ENCODE peak calls at places on chromosome 22, in seven cellular contexts. T, B, Q, J, N, X and H are unnamed samples. For H3K4me1, the result is how much of the 10 kb centered on the place peaks cover.

GRCh38 chr22:19147193-19147780 is 2.8 kb downstream of the GSC2 start:
- DNase-seq in T (no peak), N (no peak), Q (no peak), J (no peak), B (no peak), X (peak), H (no peak)

GRCh38 chr22:43066134-43066533 is 23.1 kb downstream of the TTLL1 start:
- DNase-seq in T (no peak), J (no peak), B (no peak), Q (no peak), X (no peak), N (no peak), H (no peak)

GRCh38 chr22:43905681-43906080 is 13.9 kb upstream of the PNPLA5 start:
- DNase-seq in B (no peak), X (no peak), Q (no peak), T (no peak), J (no peak), N (no peak), H (no peak)

GRCh38 chr22:23180893-23181762 is 819 bp downstream of the BCR start:
- DNase-seq in T (no peak), J (peak), N (no peak), B (no peak), X (no peak), Q (peak), H (no peak)

GRCh38 chr22:19661156-19661555 is 53.1 kb upstream of the SEPTIN5 start:
- DNase-seq in B (no peak), T (no peak), X (no peak), J (no peak), N (no peak), Q (no peak), H (no peak)

GRCh38 chr22:31611065-31611760 is 50.8 kb downstream of the PISD start:
- DNase-seq in Q (no peak), X (no peak), T (no peak), J (no peak), B (peak), N (no peak), H (no peak)

GRCh38 chr22:25062378-25063095 is 110.0 kb downstream of the KIAA1671 start:
- DNase-seq in T (no peak), X (no peak), N (no peak), B (no peak), Q (peak), J (no peak), H (no peak)

GRCh38 chr22:31229402-31230140 is 17.5 kb downstream of the LIMK2 start:
- DNase-seq in N (no peak), X (no peak), T (no peak), B (peak), Q (peak), J (peak), H (no peak)

GRCh38 chr22:50396751-50397370 is 53.7 kb downstream of the PPP6R2 start:
- DNase-seq in J (no peak), Q (peak), X (no peak), B (no peak), N (no peak), T (no peak), H (peak)

GRCh38 chr22:45064313-45065268 is 54.8 kb upstream of the PHF21B start:
- DNase-seq in T (no peak), N (no peak), J (no peak), B (peak), Q (no peak), X (no peak), H (no peak)

GRCh38 chr22:43554694-43555365 is 143.0 kb downstream of the MPPED1 start:
- DNase-seq in Q (no peak), T (no peak), N (no peak), X (no peak), J (no peak), B (no peak), H (no peak)

GRCh38 chr22:19086944-19087343 is 35.3 kb downstream of the DGCR2 start:
- DNase-seq in Q (no peak), N (no peak), J (no peak), T (no peak), B (peak), X (no peak), H (no peak)

GRCh38 chr22:44127353-44127752 is 53.4 kb upstream of the PARVG start:
- DNase-seq in X (peak), Q (no peak), N (no peak), T (no peak), B (peak), J (no peak), H (no peak)

GRCh38 chr22:42066133-42066761 is 4.4 kb downstream of the NAGA start:
- DNase-seq in B (no peak), T (no peak), J (no peak), X (no peak), N (no peak), Q (no peak), H (no peak)

GRCh38 chr22:31637375-31637937 is 24.6 kb downstream of the PISD start:
- DNase-seq in T (no peak), Q (no peak), N (no peak), X (no peak), B (no peak), J (no peak), H (no peak)

GRCh38 chr22:49214976-49215375 is 612.7 kb downstream of the BRD1 start:
- DNase-seq in B (no peak), T (no peak), X (peak), N (peak), Q (no peak), J (no peak), H (no peak)

GRCh38 chr22:23280356-23281052 is 100.2 kb downstream of the BCR start:
- DNase-seq in X (no peak), N (no peak), J (no peak), B (no peak), T (no peak), Q (no peak), H (no peak)

GRCh38 chr22:17121235-17122195 is at the start of gene TMEM121B:
- DNase-seq in B (peak), T (peak), Q (peak), J (peak), X (peak), N (peak), H (peak)

GRCh38 chr22:50570861-50571260 is 7.4 kb downstream of the CPT1B start:
- DNase-seq in X (no peak), T (no peak), J (no peak), B (no peak), Q (no peak), N (no peak), H (no peak)

GRCh38 chr22:43136801-43137200 is 6.4 kb downstream of the MCAT start:
- DNase-seq in N (no peak), T (no peak), B (no peak), Q (no peak), J (no peak), X (no peak), H (no peak)

GRCh38 chr22:20440637-20441591 is 3.3 kb upstream of the SCARF2 start:
- DNase-seq in J (no peak), B (no peak), Q (no peak), X (peak), N (no peak), T (no peak), H (no peak)

GRCh38 chr22:30919973-30920372 is 48.6 kb downstream of the MORC2 start:
- DNase-seq in N (no peak), Q (no peak), X (no peak), T (no peak), J (no peak), B (no peak), H (no peak)

GRCh38 chr22:49992921-49993648 is 19.5 kb downstream of the IL17REL start:
- DNase-seq in Q (peak), B (peak), X (peak), T (no peak), N (peak), J (peak), H (peak)

GRCh38 chr22:39997421-39997820 is 2.7 kb downstream of the FAM83F start:
- DNase-seq in X (no peak), T (no peak), B (no peak), Q (no peak), N (no peak), J (no peak), H (no peak)

GRCh38 chr22:40000171-40000570 is 5.4 kb downstream of the FAM83F start:
- DNase-seq in N (no peak), J (no peak), Q (no peak), T (no peak), B (no peak), X (no peak), H (no peak)

GRCh38 chr22:39999144-39999757 is 4.5 kb downstream of the FAM83F start:
- DNase-seq in N (no peak), J (peak), T (no peak), Q (peak), X (no peak), B (peak), H (peak)

GRCh38 chr22:39996732-39997131 is 2.0 kb downstream of the FAM83F start:
- DNase-seq in N (no peak), X (no peak), J (no peak), B (no peak), T (no peak), Q (peak), H (no peak)

GRCh38 chr22:39997939-39998726 is 3.4 kb downstream of the FAM83F start:
- DNase-seq in Q (peak), B (peak), J (peak), X (no peak), N (peak), T (peak), H (peak)
- H3K4me1 ChIP-seq in Q (under half), B (under half), J (half or more), X (under half), N (under half), T (under half), H (half or more)

GRCh38 chr22:46638601-46639431 is 18.6 kb downstream of the GRAMD4 start:
- DNase-seq in B (peak), Q (peak), T (no peak), N (no peak), X (peak), J (peak), H (peak)
- H3K4me1 ChIP-seq in B (under half), Q (under half), T (under half), N (under half), X (under half), J (under half), H (under half)

GRCh38 chr22:21738081-21738480 is 2.5 kb upstream of the YPEL1 start:
- DNase-seq in B (no peak), Q (no peak), J (no peak), N (no peak), X (no peak), T (no peak), H (no peak)
- H3K4me1 ChIP-seq in B (under half), Q (under half), J (under half), N (under half), X (under half), T (under half), H (under half)

GRCh38 chr22:29341849-29342127 is 26.3 kb upstream of the RASL10A start:
- DNase-seq in T (no peak), Q (no peak), B (no peak), J (no peak), N (no peak), X (no peak), H (no peak)
- H3K4me1 ChIP-seq in T (under half), Q (under half), B (under half), J (under half), N (under half), X (under half), H (under half)

GRCh38 chr22:38315801-38316339 is 1.4 kb downstream of the CSNK1E start:
- DNase-seq in X (no peak), T (no peak), Q (peak), J (no peak), B (peak), N (no peak), H (no peak)

GRCh38 chr22:38314992-38315800 is 2.0 kb downstream of the CSNK1E start:
- DNase-seq in T (no peak), X (no peak), B (peak), N (no peak), Q (peak), J (peak), H (no peak)

GRCh38 chr22:38317995-38318715 is 922 bp upstream of the CSNK1E start:
- DNase-seq in X (peak), N (no peak), T (no peak), J (peak), B (peak), Q (peak), H (peak)

GRCh38 chr22:38317237-38317994 is at the start of gene CSNK1E:
- DNase-seq in Q (peak), B (peak), N (peak), J (peak), X (peak), T (no peak), H (peak)

GRCh38 chr22:38316340-38317236 is 645 bp downstream of the CSNK1E start:
- DNase-seq in T (no peak), X (peak), J (peak), B (peak), N (no peak), Q (peak), H (peak)
- H3K4me1 ChIP-seq in T (under half), X (under half), J (under half), B (under half), N (under half), Q (under half), H (under half)

GRCh38 chr22:35315855-35316745 is 16.4 kb downstream of the TOM1 start:
- DNase-seq in Q (peak), J (no peak), X (peak), T (no peak), N (no peak), B (no peak), H (no peak)
- H3K4me1 ChIP-seq in Q (under half), J (under half), X (under half), T (under half), N (under half), B (under half), H (under half)